ENCODE peak calls at places on chromosomes 16 and 17, in eight cellular contexts. S is ACHN; C is EL; E is left kidney; X is thoracic aorta; I is effector CD4-positive, alpha-beta T cell; V is activated gamma-delta T cell treated with Interleukin-2 at 50 U/mL for 16 hours; U is activated CD4-positive, alpha-beta T cell treated with anti-CD3 and anti-CD28 coated beads for 24 hours. G is an unnamed sample.

GRCh38 chr16:30720694-30721093 is 21.7 kb downstream of the SRCAP start:
- DNase-seq in E (no peak), V (no peak), S (no peak), I (no peak), U (no peak), X (no peak), C (no peak), G (no peak)

GRCh38 chr17:29197516-29198272 is 17.5 kb upstream of the MYO18A start:
- DNase-seq in V (no peak), X (no peak), S (no peak), I (no peak), C (no peak), E (no peak), U (no peak), G (no peak)

GRCh38 chr17:885971-886571 is 93.5 kb downstream of the NXN start:
- DNase-seq in I (no peak), E (no peak), X (no peak), S (no peak), V (no peak), U (no peak), C (no peak), G (no peak)

GRCh38 chr16:6165330-6165984 is 1067.9 kb upstream of the EEF2KMT start:
- DNase-seq in V (no peak), U (no peak), E (peak; percentile 70), X (no peak), C (no peak), I (no peak), S (peak; percentile 33), G (no peak)

GRCh38 chr16:70152578-70153302 is 20.8 kb upstream of the CLEC18C start:
- DNase-seq in C (no peak), S (no peak), X (no peak), V (no peak), E (peak; percentile 49), I (no peak), U (no peak), G (no peak)

GRCh38 chr16:3140603-3141427 is 6.0 kb downstream of the ZNF213 start:
- DNase-seq in V (no peak), C (no peak), I (no peak), E (no peak), U (no peak), S (no peak), X (no peak), G (no peak)

GRCh38 chr17:66310528-66311148 is 8.2 kb downstream of the PRKCA start:
- DNase-seq in U (peak; percentile 30), S (no peak), E (no peak), X (no peak), I (no peak), C (no peak), V (no peak), G (no peak)

GRCh38 chr16:78210305-78210704 is 110.9 kb downstream of the WWOX start:
- DNase-seq in V (no peak), E (peak; percentile 46), X (no peak), I (no peak), S (peak; percentile 72), C (no peak), U (no peak), G (no peak)

GRCh38 chr16:80704751-80705150 is 99.6 kb downstream of the CDYL2 start:
- DNase-seq in U (no peak), C (no peak), X (no peak), V (no peak), I (no peak), E (no peak), S (no peak), G (no peak)

GRCh38 chr17:41347872-41348760 is 2.5 kb downstream of the KRT33A start:
- DNase-seq in S (no peak), V (no peak), E (no peak), U (no peak), X (no peak), I (no peak), C (no peak), G (no peak)

GRCh38 chr16:27218756-27219155 is 15.4 kb downstream of the KDM8 start:
- DNase-seq in X (no peak), V (no peak), S (no peak), C (no peak), I (no peak), U (no peak), E (no peak), G (no peak)

GRCh38 chr17:44655983-44656700 is at the start of gene MEIOC:
- DNase-seq in E (peak; percentile 90), I (no peak), U (peak; percentile 20), S (no peak), V (no peak), X (no peak), C (peak; percentile 36), G (no peak)

GRCh38 chr17:48100591-48101011 is 677 bp downstream of the CBX1 start:
- DNase-seq in I (no peak), U (peak; percentile 6), X (no peak), E (peak; percentile 85), S (peak; percentile 62), C (peak; percentile 82), V (no peak), G (no peak)

GRCh38 chr17:18291718-18292540 is 22.9 kb downstream of the TOP3A start:
- DNase-seq in E (no peak), X (no peak), I (no peak), C (no peak), S (no peak), U (no peak), V (no peak), G (no peak)

GRCh38 chr17:48576479-48577309 is 1.5 kb downstream of the HOXB4 start:
- DNase-seq in I (no peak), C (peak; percentile 31), X (no peak), S (peak; percentile 68), E (peak; percentile 88), U (no peak), V (no peak), G (no peak)

GRCh38 chr16:89386337-89386736 is 104.0 kb downstream of the ANKRD11 start:
- DNase-seq in I (no peak), V (no peak), S (no peak), U (no peak), C (no peak), E (peak; percentile 58), X (no peak), G (no peak)

GRCh38 chr16:66959645-66960177 is 1.4 kb upstream of the CES3 start:
- DNase-seq in S (no peak), V (no peak), I (no peak), C (no peak), X (no peak), U (no peak), E (no peak), G (no peak)

GRCh38 chr16:83954577-83955016 is 1.6 kb downstream of the OSGIN1 start:
- DNase-seq in S (peak; percentile 82), X (peak; percentile 25), E (peak; percentile 52), I (no peak), C (peak; percentile 82), U (no peak), V (no peak), G (no peak)

GRCh38 chr16:78413651-78414050 is 314.2 kb downstream of the WWOX start:
- DNase-seq in I (no peak), V (no peak), X (no peak), U (no peak), E (no peak), C (no peak), S (no peak), G (no peak)

GRCh38 chr17:82775033-82775823 is 23.4 kb downstream of the TBCD start:
- DNase-seq in I (peak; percentile 30), C (peak; percentile 20), V (peak; percentile 31), X (no peak), S (peak; percentile 29), U (no peak), E (peak; percentile 84), G (no peak)

GRCh38 chr16:3484328-3485096 is 10.8 kb downstream of the C16orf90 start:
- DNase-seq in V (no peak), S (no peak), C (no peak), X (no peak), E (no peak), U (no peak), I (no peak), G (no peak)

GRCh38 chr16:71360378-71360777 is 1.9 kb downstream of the CALB2 start:
- DNase-seq in C (peak; percentile 86), V (no peak), E (no peak), U (no peak), I (no peak), S (peak; percentile 83), X (no peak), G (no peak)

GRCh38 chr17:3038941-3039340 is 24.5 kb downstream of the OR1D5 start:
- DNase-seq in X (no peak), E (peak; percentile 77), U (no peak), I (no peak), S (no peak), V (no peak), C (no peak), G (no peak)

GRCh38 chr17:49843774-49844350 is 4.0 kb downstream of the TAC4 start:
- DNase-seq in V (no peak), X (no peak), S (peak; percentile 42), E (no peak), U (peak; percentile 11), I (no peak), C (no peak), G (no peak)

GRCh38 chr17:76869878-76870714 is 1.9 kb downstream of the MGAT5B start:
- DNase-seq in C (no peak), I (no peak), V (no peak), S (no peak), U (no peak), X (no peak), E (peak; percentile 73), G (no peak)

GRCh38 chr17:41528959-41529353 is 848 bp upstream of the KRT19 start:
- DNase-seq in C (no peak), U (no peak), V (no peak), X (no peak), I (no peak), S (no peak), E (no peak), G (no peak)

GRCh38 chr16:53781023-53781605 is 77.2 kb downstream of the FTO start:
- DNase-seq in U (no peak), X (no peak), V (no peak), S (no peak), I (no peak), E (no peak), C (no peak), G (no peak)

G was measured in T-helper 17 cell.